ENCODE peak calls at places on chromosomes 11 and 22, in eight cellular contexts. One of them, this sample, is unnamed.

GRCh38 chr11:66159585-66159984 is 89.5 kb downstream of the PACS1 start:
- DNase-seq in fibroblast of lung: no peak
- DNase-seq in GM10248: no peak
- DNase-seq in stomach: no peak
- DNase-seq in endothelial cell: no peak
- DNase-seq in GM23338: no peak
- DNase-seq in A549: no peak
- DNase-seq in Calu3: no peak
- DNase-seq in this sample: no peak

GRCh38 chr22:49725516-49725915 is 102.2 kb downstream of the BRD1 start:
- DNase-seq in fibroblast of lung: no peak
- DNase-seq in A549: no peak
- DNase-seq in stomach: no peak
- DNase-seq in GM10248: no peak
- DNase-seq in Calu3: no peak
- DNase-seq in endothelial cell: no peak
- DNase-seq in GM23338: no peak
- DNase-seq in this sample: no peak

GRCh38 chr22:40666151-40666848 is 13.0 kb upstream of the MCHR1 start:
- DNase-seq in endothelial cell: no peak
- DNase-seq in GM23338: no peak
- DNase-seq in fibroblast of lung: peak; percentile 53
- DNase-seq in Calu3: no peak
- DNase-seq in A549: no peak
- DNase-seq in stomach: no peak
- DNase-seq in GM10248: no peak
- DNase-seq in this sample: peak; percentile 41

GRCh38 chr11:62922653-62923371 is 1.6 kb upstream of the CHRM1 start:
- DNase-seq in endothelial cell: peak; percentile 54
- DNase-seq in stomach: no peak
- DNase-seq in fibroblast of lung: no peak
- DNase-seq in GM10248: peak; percentile 76
- DNase-seq in A549: peak; percentile 59
- DNase-seq in Calu3: no peak
- DNase-seq in GM23338: peak; percentile 72
- DNase-seq in this sample: no peak

GRCh38 chr11:73538381-73538872 is 59.5 kb downstream of the FAM168A start:
- DNase-seq in A549: no peak
- DNase-seq in GM10248: peak; percentile 55
- DNase-seq in Calu3: no peak
- DNase-seq in fibroblast of lung: no peak
- DNase-seq in endothelial cell: no peak
- DNase-seq in GM23338: peak; percentile 70
- DNase-seq in stomach: no peak
- DNase-seq in this sample: no peak

GRCh38 chr11:61815790-61816735 is 740 bp downstream of the FADS1 start:
- DNase-seq in stomach: peak; percentile 47
- DNase-seq in Calu3: peak; percentile 66
- DNase-seq in GM10248: peak; percentile 58
- DNase-seq in endothelial cell: peak; percentile 70
- DNase-seq in fibroblast of lung: peak; percentile 67
- DNase-seq in A549: peak; percentile 79
- DNase-seq in GM23338: peak; percentile 88
- DNase-seq in this sample: no peak

GRCh38 chr11:45180158-45180887 is 33.9 kb downstream of the PRDM11 start:
- DNase-seq in fibroblast of lung: no peak
- DNase-seq in endothelial cell: peak; percentile 49
- DNase-seq in GM23338: peak; percentile 74
- DNase-seq in A549: peak; percentile 60
- DNase-seq in Calu3: peak; percentile 81
- DNase-seq in GM10248: no peak
- DNase-seq in stomach: peak; percentile 73
- DNase-seq in this sample: no peak

GRCh38 chr11:64987998-64988854 is 8.5 kb downstream of the BATF2 start:
- DNase-seq in fibroblast of lung: no peak
- DNase-seq in stomach: no peak
- DNase-seq in endothelial cell: no peak
- DNase-seq in GM10248: no peak
- DNase-seq in Calu3: no peak
- DNase-seq in GM23338: no peak
- DNase-seq in A549: no peak
- DNase-seq in this sample: no peak

GRCh38 chr11:86670179-86670578 is 2.2 kb downstream of the ME3 start:
- DNase-seq in GM10248: no peak
- DNase-seq in stomach: no peak
- DNase-seq in fibroblast of lung: peak; percentile 90
- DNase-seq in GM23338: no peak
- DNase-seq in Calu3: no peak
- DNase-seq in A549: no peak
- DNase-seq in endothelial cell: no peak
- DNase-seq in this sample: no peak

GRCh38 chr22:29479417-29480261 is at the start of gene NEFH:
- DNase-seq in A549: no peak
- DNase-seq in endothelial cell: no peak
- DNase-seq in GM10248: no peak
- DNase-seq in stomach: no peak
- DNase-seq in Calu3: no peak
- DNase-seq in fibroblast of lung: no peak
- DNase-seq in GM23338: peak; percentile 48
- DNase-seq in this sample: no peak

GRCh38 chr11:75031224-75031753 is 42.6 kb downstream of the NEU3 start:
- DNase-seq in GM10248: no peak
- DNase-seq in A549: peak; percentile 29
- DNase-seq in endothelial cell: no peak
- DNase-seq in Calu3: peak; percentile 29
- DNase-seq in fibroblast of lung: peak; percentile 86
- DNase-seq in stomach: no peak
- DNase-seq in GM23338: no peak
- DNase-seq in this sample: no peak

GRCh38 chr11:11467278-11467677 is 114.2 kb upstream of the CSNK2A3 start:
- DNase-seq in A549: no peak
- DNase-seq in fibroblast of lung: no peak
- DNase-seq in GM23338: no peak
- DNase-seq in stomach: no peak
- DNase-seq in Calu3: no peak
- DNase-seq in endothelial cell: no peak
- DNase-seq in GM10248: no peak
- DNase-seq in this sample: no peak

GRCh38 chr22:20524004-20524481 is 16.6 kb downstream of the MED15 start:
- DNase-seq in GM10248: no peak
- DNase-seq in endothelial cell: no peak
- DNase-seq in stomach: no peak
- DNase-seq in GM23338: no peak
- DNase-seq in Calu3: no peak
- DNase-seq in A549: no peak
- DNase-seq in fibroblast of lung: no peak
- DNase-seq in this sample: no peak

GRCh38 chr11:67484847-67485311 is 2.1 kb downstream of the AIP start:
- DNase-seq in fibroblast of lung: no peak
- DNase-seq in A549: no peak
- DNase-seq in GM23338: no peak
- DNase-seq in Calu3: no peak
- DNase-seq in stomach: no peak
- DNase-seq in endothelial cell: no peak
- DNase-seq in GM10248: no peak
- DNase-seq in this sample: no peak

GRCh38 chr11:116457336-116458007 is 315.3 kb downstream of the BUD13 start:
- DNase-seq in Calu3: no peak
- DNase-seq in fibroblast of lung: no peak
- DNase-seq in GM10248: no peak
- DNase-seq in stomach: no peak
- DNase-seq in A549: no peak
- DNase-seq in GM23338: no peak
- DNase-seq in endothelial cell: no peak
- DNase-seq in this sample: no peak

GRCh38 chr11:48207881-48208280 is 8.7 kb upstream of the OR4B1 start:
- DNase-seq in stomach: no peak
- DNase-seq in fibroblast of lung: no peak
- DNase-seq in endothelial cell: no peak
- DNase-seq in GM23338: no peak
- DNase-seq in Calu3: no peak
- DNase-seq in GM10248: no peak
- DNase-seq in A549: no peak
- DNase-seq in this sample: no peak

GRCh38 chr11:67451658-67451976 is 912 bp downstream of the GPR152 start:
- DNase-seq in A549: no peak
- DNase-seq in fibroblast of lung: no peak
- DNase-seq in GM23338: no peak
- DNase-seq in endothelial cell: no peak
- DNase-seq in GM10248: no peak
- DNase-seq in stomach: no peak
- DNase-seq in Calu3: no peak
- DNase-seq in this sample: no peak

GRCh38 chr11:46315783-46316563 is 31.3 kb upstream of the DGKZ start:
- DNase-seq in A549: no peak
- DNase-seq in stomach: peak; percentile 80
- DNase-seq in fibroblast of lung: no peak
- DNase-seq in GM10248: no peak
- DNase-seq in endothelial cell: no peak
- DNase-seq in GM23338: no peak
- DNase-seq in Calu3: peak; percentile 57
- DNase-seq in this sample: no peak

GRCh38 chr11:2390871-2391662 is 9.5 kb upstream of the TSSC4 start:
- DNase-seq in A549: peak; percentile 44
- DNase-seq in GM23338: no peak
- DNase-seq in fibroblast of lung: peak; percentile 85
- DNase-seq in stomach: no peak
- DNase-seq in endothelial cell: no peak
- DNase-seq in GM10248: no peak
- DNase-seq in Calu3: no peak
- DNase-seq in this sample: peak; percentile 46

GRCh38 chr11:116857936-116858335 is 20.5 kb upstream of the APOA1 start:
- DNase-seq in A549: no peak
- DNase-seq in GM23338: no peak
- DNase-seq in endothelial cell: no peak
- DNase-seq in stomach: no peak
- DNase-seq in Calu3: no peak
- DNase-seq in GM10248: no peak
- DNase-seq in fibroblast of lung: no peak
- DNase-seq in this sample: no peak

GRCh38 chr11:107848345-107848744 is 10.2 kb downstream of the SLC35F2 start:
- DNase-seq in GM23338: no peak
- DNase-seq in endothelial cell: no peak
- DNase-seq in stomach: no peak
- DNase-seq in GM10248: no peak
- DNase-seq in A549: no peak
- DNase-seq in fibroblast of lung: no peak
- DNase-seq in Calu3: no peak
- DNase-seq in this sample: no peak

GRCh38 chr11:937853-938261 is 12.2 kb downstream of the AP2A2 start:
- DNase-seq in A549: no peak
- DNase-seq in fibroblast of lung: no peak
- DNase-seq in GM23338: no peak
- DNase-seq in stomach: no peak
- DNase-seq in GM10248: no peak
- DNase-seq in endothelial cell: no peak
- DNase-seq in Calu3: no peak
- DNase-seq in this sample: no peak

GRCh38 chr11:75425422-75425821 is 7.6 kb downstream of the KLHL35 start:
- DNase-seq in endothelial cell: peak; percentile 66
- DNase-seq in fibroblast of lung: no peak
- DNase-seq in GM10248: no peak
- DNase-seq in Calu3: no peak
- DNase-seq in GM23338: peak; percentile 91
- DNase-seq in A549: peak; percentile 38
- DNase-seq in stomach: no peak
- DNase-seq in this sample: no peak

GRCh38 chr11:119044708-119045107 is 12.3 kb downstream of the HYOU1 start:
- DNase-seq in A549: no peak
- DNase-seq in endothelial cell: no peak
- DNase-seq in GM10248: no peak
- DNase-seq in GM23338: peak; percentile 68
- DNase-seq in Calu3: no peak
- DNase-seq in fibroblast of lung: no peak
- DNase-seq in stomach: no peak
- DNase-seq in this sample: no peak
- TF ChIP-seq CTCF in A549: no peak
- TF ChIP-seq CTCF in endothelial cell: peak; percentile 45
- TF ChIP-seq CTCF in GM10248: no peak
- TF ChIP-seq CTCF in GM23338: peak; percentile 42
- TF ChIP-seq CTCF in Calu3: no peak
- TF ChIP-seq CTCF in fibroblast of lung: peak; percentile 9
- TF ChIP-seq CTCF in stomach: no peak
- TF ChIP-seq CTCF in this sample: no peak

GRCh38 chr11:84264066-84264465 is 977.9 kb upstream of the CCDC90B start:
- DNase-seq in GM10248: no peak
- DNase-seq in fibroblast of lung: no peak
- DNase-seq in stomach: no peak
- DNase-seq in A549: no peak
- DNase-seq in Calu3: no peak
- DNase-seq in endothelial cell: no peak
- DNase-seq in GM23338: no peak
- DNase-seq in this sample: no peak

GRCh38 chr11:84260862-84261261 is 974.7 kb upstream of the CCDC90B start:
- DNase-seq in Calu3: no peak
- DNase-seq in GM10248: no peak
- DNase-seq in A549: no peak
- DNase-seq in endothelial cell: no peak
- DNase-seq in fibroblast of lung: no peak
- DNase-seq in stomach: no peak
- DNase-seq in GM23338: no peak
- DNase-seq in this sample: no peak

GRCh38 chr11:84256618-84257017 is 970.5 kb upstream of the CCDC90B start:
- DNase-seq in Calu3: no peak
- DNase-seq in stomach: no peak
- DNase-seq in endothelial cell: no peak
- DNase-seq in GM10248: no peak
- DNase-seq in GM23338: no peak
- DNase-seq in fibroblast of lung: no peak
- DNase-seq in A549: no peak
- DNase-seq in this sample: no peak

GRCh38 chr11:84261707-84262106 is 975.5 kb upstream of the CCDC90B start:
- DNase-seq in GM10248: no peak
- DNase-seq in Calu3: no peak
- DNase-seq in A549: no peak
- DNase-seq in fibroblast of lung: no peak
- DNase-seq in endothelial cell: peak; percentile 24
- DNase-seq in stomach: no peak
- DNase-seq in GM23338: peak; percentile 60
- DNase-seq in this sample: no peak
- TF ChIP-seq CTCF in GM10248: no peak
- TF ChIP-seq CTCF in Calu3: no peak
- TF ChIP-seq CTCF in A549: no peak
- TF ChIP-seq CTCF in fibroblast of lung: no peak
- TF ChIP-seq CTCF in endothelial cell: peak; percentile 37
- TF ChIP-seq CTCF in stomach: no peak
- TF ChIP-seq CTCF in GM23338: peak; percentile 81
- TF ChIP-seq CTCF in this sample: no peak

GRCh38 chr11:92886243-92886905 is 83.1 kb upstream of the MTNR1B start:
- DNase-seq in A549: peak; percentile 59
- DNase-seq in GM10248: peak; percentile 53
- DNase-seq in Calu3: peak; percentile 44
- DNase-seq in endothelial cell: peak; percentile 74
- DNase-seq in GM23338: peak; percentile 79
- DNase-seq in fibroblast of lung: peak; percentile 75
- DNase-seq in stomach: no peak
- DNase-seq in this sample: no peak
- TF ChIP-seq CTCF in A549: peak; percentile 70
- TF ChIP-seq CTCF in GM10248: peak; percentile 59
- TF ChIP-seq CTCF in Calu3: no peak
- TF ChIP-seq CTCF in endothelial cell: peak; percentile 69
- TF ChIP-seq CTCF in GM23338: peak; percentile 92
- TF ChIP-seq CTCF in fibroblast of lung: peak; percentile 80
- TF ChIP-seq CTCF in stomach: peak; percentile 55
- TF ChIP-seq CTCF in this sample: peak; percentile 50

GRCh38 chr22:32747588-32747987 is 53.9 kb upstream of the TIMP3 start:
- DNase-seq in endothelial cell: no peak
- DNase-seq in GM23338: no peak
- DNase-seq in Calu3: no peak
- DNase-seq in A549: no peak
- DNase-seq in stomach: no peak
- DNase-seq in GM10248: no peak
- DNase-seq in fibroblast of lung: no peak
- DNase-seq in this sample: no peak
- TF ChIP-seq CTCF in endothelial cell: no peak
- TF ChIP-seq CTCF in GM23338: no peak
- TF ChIP-seq CTCF in Calu3: no peak
- TF ChIP-seq CTCF in A549: no peak
- TF ChIP-seq CTCF in stomach: no peak
- TF ChIP-seq CTCF in GM10248: no peak
- TF ChIP-seq CTCF in fibroblast of lung: no peak
- TF ChIP-seq CTCF in this sample: no peak

This sample was measured in AG09319.